ENCODE peak calls at places on chromosomes 7 and 10, in four cellular contexts. D is stromal cell of bone marrow; F is activated CD8-positive, alpha-beta memory T cell treated with anti-CD3 and anti-CD28 coated beads for 48 hours; V is AG20443. L is an unnamed sample.

GRCh38 chr7:25431956-25432355 is 203.7 kb upstream of the NPVF start:
- DNase-seq in V (no peak), F (no peak), D (no peak), L (no peak)

GRCh38 chr7:107079212-107079940 is 34.9 kb downstream of the PRKAR2B start:
- DNase-seq in F (no peak), V (no peak), D (no peak), L (no peak)

GRCh38 chr10:49187044-49187484 is 1.1 kb downstream of the TMEM273 start:
- DNase-seq in D (no peak), F (no peak), V (no peak), L (peak; percentile 4)

GRCh38 chr10:86047588-86047987 is 319.0 kb downstream of the GRID1 start:
- DNase-seq in D (no peak), F (no peak), V (no peak), L (no peak)

GRCh38 chr7:28017372-28017771 is 163.2 kb downstream of the JAZF1 start:
- DNase-seq in D (peak; percentile 50), V (peak; percentile 27), F (no peak), L (no peak)

GRCh38 chr7:74449809-74450397 is 3.8 kb upstream of the GTF2IRD1 start:
- DNase-seq in D (no peak), V (peak; percentile 87), F (peak; percentile 72), L (peak; percentile 11)

GRCh38 chr7:32890010-32890552 is 1.5 kb downstream of the KBTBD2 start:
- DNase-seq in D (no peak), V (peak; percentile 30), F (no peak), L (no peak)

GRCh38 chr7:32044739-32045138 is 25.5 kb downstream of the PDE1C start:
- DNase-seq in D (no peak), V (no peak), F (no peak), L (no peak)

GRCh38 chr10:34538291-34538829 is 276.7 kb downstream of the PARD3 start:
- DNase-seq in F (no peak), D (no peak), V (peak; percentile 21), L (no peak)

GRCh38 chr10:26675873-26676257 is 21.6 kb upstream of the PDSS1 start:
- DNase-seq in F (no peak), V (no peak), D (no peak), L (no peak)

GRCh38 chr7:46559194-46559576 is 638.1 kb upstream of the IGFBP3 start:
- DNase-seq in V (peak; percentile 71), D (peak; percentile 69), F (no peak), L (no peak)

GRCh38 chr10:31977440-31978157 is 49.0 kb upstream of the ARHGAP12 start:
- DNase-seq in F (no peak), D (peak; percentile 53), V (peak; percentile 45), L (no peak)

GRCh38 chr7:44046321-44047061 is 2.0 kb downstream of the DBNL start:
- DNase-seq in D (no peak), F (no peak), V (no peak), L (no peak)

GRCh38 chr7:143003393-143004051 is 23.4 kb downstream of the OR9A2 start:
- DNase-seq in D (no peak), F (no peak), V (peak; percentile 67), L (no peak)

GRCh38 chr10:35212856-35213255 is 86.2 kb downstream of the CREM start:
- DNase-seq in V (peak; percentile 18), F (no peak), D (no peak), L (no peak)

GRCh38 chr10:17123961-17124360 is 5.7 kb downstream of the CUBN start:
- DNase-seq in V (no peak), D (no peak), F (no peak), L (no peak)

GRCh38 chr7:2934211-2934731 is 90.2 kb upstream of the GNA12 start:
- DNase-seq in F (no peak), V (peak; percentile 65), D (peak; percentile 48), L (no peak)

GRCh38 chr7:43244782-43245181 is 132.3 kb downstream of the HECW1 start:
- DNase-seq in V (no peak), F (no peak), D (no peak), L (no peak)

GRCh38 chr10:74827045-74827441 is 643 bp downstream of the KAT6B start:
- DNase-seq in D (no peak), F (no peak), V (no peak), L (no peak)

GRCh38 chr7:18040196-18040595 is 12.6 kb upstream of the PRPS1L1 start:
- DNase-seq in V (no peak), F (no peak), D (peak; percentile 24), L (no peak)

GRCh38 chr7:101386558-101387199 is 24.0 kb downstream of the COL26A1 start:
- DNase-seq in D (no peak), F (no peak), V (peak; percentile 67), L (no peak)

GRCh38 chr7:44071726-44072363 is 6.5 kb upstream of the PGAM2 start:
- DNase-seq in F (no peak), V (no peak), D (no peak), L (no peak)

GRCh38 chr10:70162892-70163201 is 7.5 kb downstream of the SAR1A start:
- DNase-seq in D (no peak), F (no peak), V (no peak), L (no peak)

GRCh38 chr10:83698899-83699298 is 440.4 kb upstream of the GHITM start:
- DNase-seq in D (no peak), F (no peak), V (no peak), L (no peak)

GRCh38 chr10:59018977-59019376 is 157.5 kb upstream of the PHYHIPL start:
- DNase-seq in D (no peak), V (no peak), F (no peak), L (no peak)

GRCh38 chr7:100190059-100190711 is 12.5 kb downstream of the STAG3 start:
- DNase-seq in F (no peak), D (peak; percentile 24), V (peak; percentile 32), L (no peak)

GRCh38 chr10:73900068-73900467 is 10.9 kb upstream of the PLAU start:
- DNase-seq in F (no peak), V (no peak), D (no peak), L (no peak)

GRCh38 chr7:151243411-151244155 is 4.9 kb downstream of the SMARCD3 start:
- DNase-seq in D (no peak), F (no peak), V (peak; percentile 11), L (no peak)

GRCh38 chr10:110368002-110368401 is 63.3 kb upstream of the SMNDC1 start:
- DNase-seq in V (no peak), F (no peak), D (no peak), L (no peak)

GRCh38 chr10:50511512-50512213 is 112.1 kb downstream of the SGMS1 start:
- DNase-seq in V (no peak), F (no peak), D (no peak), L (no peak)

GRCh38 chr10:20622522-20623270 is 274.4 kb downstream of the NEBL start:
- DNase-seq in F (no peak), D (peak; percentile 40), V (peak; percentile 13), L (no peak)

GRCh38 chr10:15735766-15736165 is 16.0 kb upstream of the ITGA8 start:
- DNase-seq in F (no peak), V (peak; percentile 24), D (no peak), L (no peak)